ENCODE peak calls at places on chromosomes 13 and 19, in nine cellular contexts. N is activated B cell treated with CpG ODN at 0.5 μM for 24 hours; M is pulmonary artery endothelial cell; T is transverse colon; Y is NCI-H524 treated with DMSO at 0.1 percent for 48 hours; G is stimulated activated CD4-positive, alpha-beta T cell treated with anti-CD3 and anti-CD28 coated beads, Interleukin-4, amount 100 ng/mL, for 4 hours; Z is type B pancreatic cell; A is NCI-H1105; I is activated naive CD8-positive, alpha-beta T cell treated with anti-CD3 and anti-CD28 coated beads, Interleukin-2, amount 50 U/mL, for 24 hours. O is an unnamed sample.

GRCh38 chr19:7870571-7871279 is 3.5 kb downstream of the PRR36 start:
- DNase-seq in I (peak), N (no peak), Y (no peak), A (peak), T (peak), M (no peak), G (peak), Z (peak), O (peak)

GRCh38 chr13:105074756-105075155 is 1460.7 kb downstream of the EFNB2 start:
- DNase-seq in M (no peak), I (no peak), Y (no peak), Z (no peak), A (no peak), N (no peak), T (no peak), G (no peak), O (no peak)

GRCh38 chr13:96898212-96898611 is 96.1 kb downstream of the OXGR1 start:
- DNase-seq in Y (no peak), N (no peak), G (no peak), Z (no peak), M (no peak), T (no peak), A (no peak), I (no peak), O (no peak)

GRCh38 chr13:47933688-47934011 is 67.4 kb downstream of the SUCLA2 start:
- DNase-seq in N (no peak), Z (no peak), T (no peak), I (no peak), Y (no peak), M (no peak), A (no peak), G (no peak), O (no peak)

GRCh38 chr19:2324220-2324948 is 4.0 kb downstream of the LSM7 start:
- DNase-seq in I (no peak), N (no peak), A (no peak), Y (no peak), G (no peak), Z (no peak), T (no peak), M (no peak), O (no peak)

GRCh38 chr19:49490287-49491029 is 3.0 kb downstream of the RPL13A start:
- DNase-seq in Z (no peak), N (no peak), M (no peak), A (no peak), I (peak), Y (no peak), G (no peak), T (no peak), O (no peak)

GRCh38 chr19:35236638-35237400 is 8.3 kb upstream of the FAM187B start:
- DNase-seq in Y (no peak), I (no peak), Z (no peak), T (peak), G (peak), A (no peak), N (peak), M (no peak), O (no peak)

GRCh38 chr19:907183-907853 is 5.7 kb downstream of the R3HDM4 start:
- DNase-seq in N (peak), M (no peak), A (no peak), Z (no peak), I (peak), Y (no peak), T (no peak), G (no peak), O (peak)

GRCh38 chr13:46288570-46289259 is 77.0 kb downstream of the LRRC63 start:
- DNase-seq in I (no peak), G (no peak), N (no peak), A (no peak), T (no peak), Z (no peak), M (no peak), Y (peak), O (peak)

GRCh38 chr13:113975416-113975815 is 1.5 kb upstream of the C13orf46 start:
- DNase-seq in Z (no peak), M (no peak), I (no peak), G (no peak), T (no peak), A (no peak), Y (no peak), N (no peak), O (no peak)

GRCh38 chr19:48858984-48859710 is 9.3 kb downstream of the PLEKHA4 start:
- DNase-seq in Z (no peak), I (peak), M (no peak), Y (no peak), A (no peak), G (peak), N (peak), T (peak), O (peak)

GRCh38 chr19:32471095-32471494 is 65.5 kb downstream of the DPY19L3 start:
- DNase-seq in Y (no peak), Z (no peak), G (no peak), T (no peak), N (no peak), M (no peak), I (no peak), A (no peak), O (no peak)

GRCh38 chr19:21115430-21115829 is 26.4 kb upstream of the ZNF431 start:
- DNase-seq in G (no peak), M (no peak), I (no peak), A (no peak), T (no peak), N (no peak), Z (no peak), Y (no peak), O (no peak)

GRCh38 chr19:35153701-35154534 is 617 bp upstream of the FXYD5 start:
- DNase-seq in I (peak), N (peak), Z (no peak), Y (no peak), T (peak), M (no peak), G (peak), A (peak), O (peak)

GRCh38 chr13:77022341-77022740 is 4.6 kb downstream of the FBXL3 start:
- DNase-seq in A (no peak), M (no peak), Y (no peak), N (no peak), G (no peak), I (no peak), Z (no peak), T (no peak), O (no peak)

GRCh38 chr19:33500586-33500985 is 21.0 kb downstream of the PEPD start:
- DNase-seq in A (no peak), N (no peak), G (no peak), M (no peak), I (no peak), Y (no peak), T (no peak), Z (no peak), O (no peak)

GRCh38 chr19:48718711-48719231 is 754 bp downstream of the MAMSTR start:
- DNase-seq in M (no peak), T (no peak), I (no peak), A (no peak), Z (no peak), G (no peak), N (no peak), Y (no peak), O (no peak)

GRCh38 chr19:31981545-31981944 is 363.9 kb upstream of the ZNF507 start:
- DNase-seq in G (no peak), N (no peak), Z (no peak), T (no peak), Y (no peak), A (no peak), M (no peak), I (no peak), O (no peak)

GRCh38 chr19:43620061-43621001 is 902 bp upstream of the ZNF428 start:
- DNase-seq in Y (no peak), G (no peak), N (no peak), Z (no peak), A (no peak), T (no peak), I (peak), M (no peak), O (peak)

GRCh38 chr19:19033426-19034203 is at the start of the genes ARMC6 and SUGP2:
- DNase-seq in A (peak), Z (peak), N (peak), Y (peak), I (peak), M (peak), T (peak), G (peak), O (peak)

GRCh38 chr19:48812094-48812929 is 1.5 kb upstream of the BCAT2 start:
- DNase-seq in N (peak), M (no peak), Y (peak), Z (peak), G (peak), T (peak), A (peak), I (peak), O (peak)

GRCh38 chr19:42544146-42544545 is 15.9 kb upstream of the CEACAM1 start:
- DNase-seq in I (no peak), A (no peak), Z (no peak), M (no peak), T (no peak), N (no peak), Y (no peak), G (no peak), O (no peak)

GRCh38 chr19:17797397-17798201 is 2.7 kb downstream of the B3GNT3 start:
- DNase-seq in Z (no peak), N (no peak), I (peak), T (peak), A (no peak), M (no peak), G (peak), Y (no peak), O (no peak)

GRCh38 chr13:77980592-77980991 is 62.0 kb upstream of the EDNRB start:
- DNase-seq in Y (no peak), A (no peak), Z (no peak), M (peak), I (no peak), N (no peak), G (no peak), T (no peak), O (no peak)

GRCh38 chr19:27972291-27973040 is 1240.5 kb downstream of the UQCRFS1 start:
- DNase-seq in I (no peak), Z (no peak), T (no peak), N (no peak), G (no peak), M (no peak), A (no peak), Y (no peak), O (no peak)

GRCh38 chr13:24215732-24216131 is 55.2 kb downstream of the SPATA13 start:
- DNase-seq in M (peak), G (no peak), N (no peak), T (no peak), Y (no peak), A (no peak), Z (no peak), I (no peak), O (no peak)

GRCh38 chr13:51769455-51770127 is 34.4 kb downstream of the DHRS12 start:
- DNase-seq in Z (no peak), N (no peak), A (no peak), I (no peak), M (no peak), Y (no peak), T (no peak), G (no peak), O (no peak)

GRCh38 chr13:94343243-94343585 is 136.3 kb downstream of the DCT start:
- DNase-seq in G (no peak), M (no peak), Y (no peak), I (no peak), A (no peak), Z (no peak), T (no peak), N (no peak), O (no peak)

GRCh38 chr19:3665681-3666544 is 34.4 kb downstream of the PIP5K1C start:
- DNase-seq in A (no peak), N (peak), M (no peak), I (peak), T (peak), Y (no peak), G (peak), Z (no peak), O (peak)

GRCh38 chr19:30236006-30236405 is 136.2 kb upstream of the ZNF536 start:
- DNase-seq in Z (no peak), M (no peak), A (no peak), T (no peak), I (no peak), G (no peak), N (no peak), Y (no peak), O (no peak)

GRCh38 chr13:47929156-47929555 is 71.9 kb downstream of the SUCLA2 start:
- DNase-seq in G (no peak), Z (no peak), M (no peak), Y (no peak), A (no peak), N (no peak), T (no peak), I (no peak), O (no peak)

GRCh38 chr19:41893899-41894298 is 10.9 kb downstream of the ARHGEF1 start:
- DNase-seq in A (no peak), G (no peak), I (no peak), Z (no peak), T (no peak), Y (no peak), N (no peak), M (no peak), O (peak)

GRCh38 chr19:38386968-38387549 is 775 bp downstream of the GGN start:
- DNase-seq in N (peak), Z (no peak), T (no peak), G (no peak), Y (no peak), A (no peak), M (no peak), I (no peak), O (no peak)

GRCh38 chr19:9967326-9967725 is 31.0 kb upstream of the OLFM2 start:
- DNase-seq in Y (no peak), G (no peak), T (no peak), Z (no peak), N (no peak), A (no peak), M (no peak), I (no peak), O (no peak)

GRCh38 chr13:43757266-43757665 is 29.5 kb downstream of the ENOX1 start:
- DNase-seq in M (no peak), G (no peak), A (no peak), N (no peak), Z (no peak), Y (no peak), T (no peak), I (no peak), O (no peak)

GRCh38 chr13:46296920-46297319 is 85.2 kb downstream of the LRRC63 start:
- DNase-seq in M (peak), I (no peak), Y (no peak), Z (no peak), A (no peak), T (no peak), G (no peak), N (no peak), O (no peak)

GRCh38 chr13:36918246-36919060 is 1.6 kb downstream of the SMAD9 start:
- DNase-seq in A (no peak), I (no peak), Z (no peak), N (no peak), T (no peak), G (no peak), M (no peak), Y (no peak), O (no peak)

GRCh38 chr19:1407662-1408299 is 395 bp downstream of the DAZAP1 start:
- DNase-seq in T (peak), Y (no peak), I (peak), M (no peak), A (no peak), G (peak), Z (no peak), N (no peak), O (peak)

O was measured in K562.